ENCODE peak calls at places on chromosomes 2 and 18, in nine cellular contexts. L, O, Q, V, M, B, R, Y and A are unnamed samples.

GRCh38 chr2:103739216-103739615 is 977.4 kb downstream of the TMEM182 start:
- DNase-seq in M (no peak), Y (no peak), V (no peak), R (no peak), B (no peak), Q (no peak), L (no peak), O (no peak), A (no peak)

GRCh38 chr2:119407430-119408220 is 24.0 kb upstream of the TMEM37 start:
- DNase-seq in O (peak), R (peak), B (no peak), Y (peak), Q (peak), L (peak), M (peak), V (no peak), A (no peak)

GRCh38 chr2:116732322-116732721 is 1082.2 kb upstream of the DDX18 start:
- DNase-seq in L (no peak), M (no peak), Y (no peak), V (no peak), Q (no peak), O (no peak), B (no peak), R (no peak), A (no peak)

GRCh38 chr2:56648802-56649201 is 465.0 kb downstream of the CCDC85A start:
- DNase-seq in Q (no peak), V (no peak), L (no peak), M (no peak), Y (no peak), B (no peak), R (no peak), O (no peak), A (no peak)

GRCh38 chr2:121133551-121134319 is 151.3 kb downstream of the TFCP2L1 start:
- DNase-seq in O (no peak), V (no peak), M (no peak), Y (no peak), B (no peak), L (no peak), Q (no peak), R (no peak), A (no peak)

GRCh38 chr2:10764101-10764785 is 42.8 kb downstream of the ATP6V1C2 start:
- DNase-seq in V (no peak), L (no peak), R (no peak), Y (no peak), B (peak), Q (no peak), O (no peak), M (no peak), A (no peak)

GRCh38 chr2:73970850-73971471 is 13.7 kb upstream of the TET3 start:
- DNase-seq in L (no peak), M (peak), R (peak), B (no peak), O (peak), Y (peak), Q (peak), V (peak), A (peak)

GRCh38 chr2:198101688-198102087 is 297.3 kb downstream of the PLCL1 start:
- DNase-seq in R (no peak), B (no peak), Q (no peak), O (no peak), L (no peak), M (no peak), Y (no peak), V (no peak), A (no peak)

GRCh38 chr2:12928197-12928596 is 211.5 kb downstream of the TRIB2 start:
- DNase-seq in V (no peak), M (no peak), Q (no peak), L (no peak), Y (no peak), R (no peak), B (no peak), O (no peak), A (no peak)

GRCh38 chr18:24271381-24272331 is 126.0 kb downstream of the OSBPL1A start:
- DNase-seq in V (peak), B (no peak), L (peak), M (peak), Y (peak), Q (peak), R (peak), O (peak), A (peak)

GRCh38 chr2:44943693-44944101 is 2.2 kb downstream of the SIX3 start:
- DNase-seq in Q (no peak), M (no peak), L (no peak), V (no peak), O (no peak), R (no peak), Y (no peak), B (no peak), A (no peak)

GRCh38 chr18:68983126-68983525 is 185.2 kb downstream of the CCDC102B start:
- DNase-seq in M (no peak), V (no peak), L (no peak), O (no peak), B (no peak), Y (no peak), R (no peak), Q (no peak), A (no peak)

GRCh38 chr2:189076572-189076971 is 102.4 kb downstream of the COL3A1 start:
- DNase-seq in V (no peak), M (no peak), L (no peak), R (no peak), B (no peak), O (no peak), Q (no peak), Y (peak), A (peak)

GRCh38 chr2:171316220-171316619 is 117.6 kb downstream of the METTL8 start:
- DNase-seq in O (no peak), B (no peak), Q (no peak), L (no peak), M (no peak), V (no peak), Y (no peak), R (no peak), A (no peak)

GRCh38 chr2:241224851-241225438 is 36.5 kb downstream of the ANO7 start:
- DNase-seq in Q (no peak), L (no peak), M (no peak), Y (no peak), O (no peak), R (no peak), V (no peak), B (no peak), A (no peak)

GRCh38 chr18:79374408-79375171 is 21.1 kb upstream of the NFATC1 start:
- DNase-seq in M (no peak), L (no peak), V (no peak), O (no peak), R (no peak), B (no peak), Y (no peak), Q (no peak), A (no peak)

GRCh38 chr2:127389778-127390435 is 2.1 kb upstream of the MAP3K2 start:
- DNase-seq in Y (no peak), R (no peak), B (no peak), Q (peak), V (no peak), O (no peak), L (no peak), M (no peak), A (no peak)

GRCh38 chr2:197028230-197028629 is 101.7 kb upstream of the PGAP1 start:
- DNase-seq in B (no peak), R (no peak), V (no peak), M (no peak), Q (no peak), Y (no peak), O (no peak), L (peak), A (no peak)

GRCh38 chr2:144998435-144998834 is 478.5 kb upstream of the ZEB2 start:
- DNase-seq in R (no peak), L (no peak), O (no peak), M (no peak), V (no peak), Q (no peak), B (no peak), Y (no peak), A (no peak)
- H3K27ac ChIP-seq in R (peak), L (no peak), O (no peak), M (no peak), V (no peak), Q (no peak), B (no peak), Y (no peak), A (peak)

DNA sequence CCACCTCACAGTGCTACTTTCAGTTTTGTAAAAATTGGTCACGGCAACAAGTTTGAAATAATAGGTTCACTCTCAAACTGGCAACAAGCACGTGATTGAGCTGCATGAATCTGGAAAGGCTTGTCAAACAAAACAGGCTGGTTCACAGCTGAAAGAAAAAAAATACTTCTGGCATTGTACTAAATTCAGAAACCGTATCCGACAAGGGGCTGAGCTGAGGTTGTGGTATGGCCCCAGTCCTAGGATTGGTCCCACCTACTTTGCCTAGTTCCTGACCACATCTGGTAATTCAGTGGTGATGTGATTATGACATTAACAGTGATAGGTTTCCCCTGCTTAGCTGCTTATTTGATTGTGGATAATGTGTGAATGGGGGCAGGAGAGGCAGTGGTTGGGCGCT is 326.5 kb upstream of the THUMPD2 start:
- DNase-seq in O (no peak), L (no peak), M (peak), B (no peak), Y (no peak), Q (no peak), R (no peak), V (no peak), A (no peak)
- TF ChIP-seq POLR2A in O (no peak), L (no peak), M (no peak), B (no peak), Y (no peak), Q (no peak), R (no peak), V (no peak), A (no peak)

DNA sequence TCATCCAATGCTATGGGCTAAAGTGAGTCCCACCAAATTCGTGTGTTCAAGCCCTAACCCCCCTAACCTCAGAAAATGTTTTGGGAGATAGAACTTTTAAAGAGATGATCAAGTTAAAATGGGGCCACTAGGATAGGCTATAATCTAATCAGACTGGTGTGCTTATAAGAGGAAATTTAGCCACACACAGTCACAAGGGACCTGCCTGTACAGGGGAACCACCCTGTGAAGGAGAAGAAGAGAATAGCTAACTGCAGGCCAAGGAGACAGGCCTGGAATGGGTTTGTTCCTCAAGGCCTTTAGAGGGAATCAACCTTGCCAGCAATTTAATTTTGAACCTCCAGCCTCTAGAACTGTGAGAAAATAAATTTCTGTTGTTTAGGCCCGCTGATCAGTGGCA is 36.0 kb upstream of the TANK start:
- DNase-seq in M (no peak), R (no peak), B (no peak), O (no peak), Q (no peak), L (no peak), V (no peak), Y (no peak), A (no peak)
- H3K27ac ChIP-seq in M (peak), R (peak), B (peak), O (peak), Q (no peak), L (peak), V (no peak), Y (peak), A (peak)

GRCh38 chr18:9095297-9096012 is 7.0 kb upstream of the NDUFV2 start:
- DNase-seq in V (no peak), L (no peak), B (no peak), O (no peak), Y (peak), Q (peak), M (no peak), R (no peak), A (no peak)
- TF ChIP-seq POLR2A in V (no peak), L (no peak), B (no peak), O (no peak), Y (no peak), Q (no peak), M (no peak), R (no peak), A (no peak)

DNA sequence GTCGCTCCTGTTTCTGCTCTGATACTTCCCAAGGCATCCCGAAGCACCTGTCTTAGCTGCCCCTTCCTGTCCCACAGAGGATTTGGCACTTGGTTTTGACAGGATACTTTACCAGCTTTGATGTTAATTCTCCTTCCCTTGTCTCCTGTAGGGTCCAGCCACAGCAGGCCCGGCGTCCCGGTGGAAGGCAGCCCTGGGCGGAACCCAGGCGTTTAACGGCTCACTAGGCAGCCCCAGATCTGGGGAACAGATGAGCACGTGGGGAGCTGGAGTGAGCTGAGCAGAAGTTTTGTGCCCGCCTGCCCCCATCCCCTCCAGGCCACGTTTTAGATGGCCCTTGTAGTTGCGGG is 11.4 kb downstream of the ANKRD23 start:
- DNase-seq in B (no peak), R (no peak), Y (no peak), M (no peak), O (no peak), V (no peak), Q (no peak), L (no peak), A (no peak)
- H3K27ac ChIP-seq in B (peak), R (no peak), Y (no peak), M (peak), O (peak), V (no peak), Q (peak), L (no peak), A (peak)